ENCODE peak calls at places on chromosomes 13 and 19, in nine cellular contexts. R is choroid plexus epithelial cell; O is nephron progenitor cell; I is coronary artery; V is T-helper 9 cell; Y is activated T-helper 1 cell treated with anti-CD3 and anti-CD28 coated beads, Interleukin-12 subunit alpha, Interleukin-12 subunit beta, Interleukin-2, Interleukin-4 antibody, amounts not matched to agents 30 ng/mL and 10 ng/mL and 1 ng/mL, durations not matched to agents 14 hours and 24 hours and 36 hours; F is activated CD4-positive, alpha-beta T cell treated with anti-CD3 and anti-CD28 coated beads, Interleukin-2, amount 50 U/mL, for 24 hours; J is omental fat pad; N is RKO. M is an unnamed sample.

GRCh38 chr13:98751397-98752110 is 918 bp downstream of the SLC15A1 start:
- DNase-seq in R (peak), O (peak), I (no peak), V (no peak), Y (no peak), F (no peak), J (no peak), N (no peak), M (no peak)

GRCh38 chr19:11767633-11768133 is 883 bp downstream of the ZNF441 start:
- DNase-seq in R (peak), O (peak), I (no peak), V (peak), Y (no peak), F (no peak), J (no peak), N (peak), M (no peak)

GRCh38 chr19:44142014-44142523 is 715 bp downstream of the ZNF234 start:
- DNase-seq in R (peak), O (peak), I (no peak), V (no peak), Y (no peak), F (no peak), J (no peak), N (peak), M (no peak)

GRCh38 chr13:113732176-113732960 is 26.7 kb upstream of the TMEM255B start:
- DNase-seq in R (no peak), O (no peak), I (no peak), V (no peak), Y (no peak), F (no peak), J (no peak), N (no peak), M (peak)

GRCh38 chr13:110702591-110703526 is 3.1 kb downstream of the CARS2 start:
- DNase-seq in R (peak), O (peak), I (no peak), V (no peak), Y (no peak), F (no peak), J (no peak), N (peak), M (no peak)

GRCh38 chr13:48892311-48892710 is 83.4 kb upstream of the FNDC3A start:
- DNase-seq in R (peak), O (no peak), I (no peak), V (no peak), Y (no peak), F (peak), J (no peak), N (peak), M (no peak)

GRCh38 chr13:73677041-73677589 is 457.1 kb downstream of the KLF12 start:
- DNase-seq in R (peak), O (no peak), I (no peak), V (no peak), Y (no peak), F (no peak), J (no peak), N (no peak), M (no peak)

GRCh38 chr19:13441810-13442512 is 64.3 kb downstream of the CACNA1A start:
- DNase-seq in R (peak), O (peak), I (no peak), V (peak), Y (peak), F (peak), J (no peak), N (peak), M (peak)

GRCh38 chr13:51542358-51542972 is 41.8 kb upstream of the WDFY2 start:
- DNase-seq in R (no peak), O (peak), I (no peak), V (no peak), Y (no peak), F (no peak), J (no peak), N (no peak), M (no peak)

GRCh38 chr13:94309997-94310842 is 169.3 kb downstream of the DCT start:
- DNase-seq in R (peak), O (no peak), I (no peak), V (no peak), Y (no peak), F (no peak), J (no peak), N (peak), M (no peak)

M was measured in mesothelial cell of epicardium.